ENCODE peak calls at places on chromosomes 6 and 20, in five cellular contexts. X is neural progenitor cell, S is hepatocyte, U is keratinocyte, D is GM12878. Z is an unnamed sample.

GRCh38 chr6:169955796-169956493 is 204.5 kb downstream of the ERMARD start:
- DNase-seq in X (no peak), S (no peak), U (no peak), D (no peak), Z (no peak)

GRCh38 chr6:28980797-28981390 is 24.2 kb downstream of the ZNF311 start:
- DNase-seq in X (peak), S (peak), U (no peak), D (peak), Z (peak)

GRCh38 chr6:34132486-34133185 is 13.3 kb downstream of the GRM4 start:
- DNase-seq in X (peak), S (peak), U (no peak), D (no peak), Z (no peak)

GRCh38 chr6:111205502-111205901 is 118.2 kb downstream of the SLC16A10 start:
- DNase-seq in X (no peak), S (no peak), U (no peak), D (no peak), Z (no peak)

GRCh38 chr6:149699150-149699549 is 18.8 kb downstream of the LATS1 start:
- DNase-seq in X (no peak), S (no peak), U (no peak), D (no peak), Z (no peak)

GRCh38 chr6:137240168-137240567 is 21.0 kb upstream of the IFNGR1 start:
- DNase-seq in X (no peak), S (peak), U (peak), D (no peak), Z (no peak)

GRCh38 chr6:82576284-82576683 is 212.7 kb downstream of the TPBG start:
- DNase-seq in X (no peak), S (no peak), U (no peak), D (no peak), Z (no peak)

GRCh38 chr6:109447878-109448555 is 7.5 kb downstream of the SMPD2 start:
- DNase-seq in X (no peak), S (no peak), U (no peak), D (no peak), Z (no peak)

GRCh38 chr20:58432190-58432954 is 43.3 kb downstream of the VAPB start:
- DNase-seq in X (no peak), S (no peak), U (no peak), D (no peak), Z (no peak)

GRCh38 chr6:53465732-53466131 is 79.2 kb downstream of the GCLC start:
- DNase-seq in X (no peak), S (peak), U (peak), D (no peak), Z (peak)

GRCh38 chr20:58228484-58229197 is at the start of gene ANKRD60:
- DNase-seq in X (peak), S (peak), U (no peak), D (no peak), Z (no peak)

GRCh38 chr20:32203556-32204484 is 3.7 kb downstream of the PLAGL2 start:
- DNase-seq in X (no peak), S (peak), U (no peak), D (no peak), Z (peak)

GRCh38 chr6:79510707-79511106 is 26.5 kb downstream of the LCA5 start:
- DNase-seq in X (no peak), S (no peak), U (no peak), D (no peak), Z (no peak)

GRCh38 chr20:2558581-2559301 is 22.4 kb downstream of the TMC2 start:
- DNase-seq in X (peak), S (peak), U (no peak), D (no peak), Z (no peak)

GRCh38 chr20:2563116-2563515 is 26.7 kb downstream of the TMC2 start:
- DNase-seq in X (no peak), S (no peak), U (no peak), D (no peak), Z (no peak)

GRCh38 chr20:2559641-2560040 is 23.3 kb downstream of the TMC2 start:
- DNase-seq in X (peak), S (no peak), U (no peak), D (no peak), Z (no peak)

GRCh38 chr20:2557873-2558580 is 21.7 kb downstream of the TMC2 start:
- DNase-seq in X (no peak), S (no peak), U (no peak), D (no peak), Z (no peak)
- TF ChIP-seq EZH2 in X (no peak), S (no peak), U (no peak), D (no peak), Z (no peak)

GRCh38 chr6:100466410-100467143 is 1.9 kb upstream of the SIM1 start:
- DNase-seq in X (peak), S (no peak), U (no peak), D (no peak), Z (no peak)
- TF ChIP-seq EZH2 in X (no peak), S (no peak), U (peak), D (peak), Z (no peak)

DNA sequence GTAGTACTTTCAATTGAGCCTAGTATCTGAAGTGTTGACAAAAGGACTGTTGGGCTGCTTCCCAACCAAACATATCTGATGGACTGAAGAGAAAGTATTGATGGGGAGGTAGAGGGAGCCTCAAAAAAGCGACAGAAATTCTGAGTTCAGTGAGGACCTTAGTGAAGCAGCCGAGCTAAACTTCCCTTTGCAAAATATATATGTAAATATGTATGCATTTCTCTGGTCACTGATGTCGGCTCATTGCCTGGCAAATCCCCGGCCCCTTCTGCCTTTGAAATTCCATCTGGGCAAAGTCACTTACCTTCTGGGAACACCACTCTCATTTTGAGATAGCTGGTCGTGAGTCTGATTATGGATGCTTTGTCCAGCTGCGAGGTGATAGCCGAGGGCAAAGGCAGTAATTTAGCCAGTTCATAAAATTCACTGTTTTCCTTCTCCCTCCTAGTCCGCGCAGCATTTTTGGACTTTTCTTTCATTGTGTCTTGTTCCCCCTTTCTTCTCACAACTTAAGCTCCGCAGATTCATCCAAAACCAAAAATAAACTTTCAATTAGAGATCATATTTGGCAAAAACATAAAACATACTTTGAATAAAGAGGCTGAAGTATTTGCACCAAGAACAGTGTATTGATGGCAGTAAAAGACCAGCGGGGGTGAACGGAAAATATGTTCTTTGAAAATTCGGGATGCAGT is 1.6 kb downstream of the SIM1 start:
- DNase-seq in X (no peak), S (no peak), U (no peak), D (no peak), Z (no peak)
- TF ChIP-seq EZH2 in X (peak), S (peak), U (peak), D (no peak), Z (no peak)

GRCh38 chr6:1390071-1390804 is 862 bp downstream of the FOXF2 start:
- DNase-seq in X (peak), S (no peak), U (no peak), D (no peak), Z (no peak)
- TF ChIP-seq EZH2 in X (peak), S (peak), U (peak), D (no peak), Z (no peak)

GRCh38 chr6:144064402-144064830 is 31.0 kb downstream of the SF3B5 start:
- DNase-seq in X (peak), S (peak), U (no peak), D (no peak), Z (no peak)
- TF ChIP-seq EZH2 in X (peak), S (peak), U (peak), D (no peak), Z (no peak)

DNA sequence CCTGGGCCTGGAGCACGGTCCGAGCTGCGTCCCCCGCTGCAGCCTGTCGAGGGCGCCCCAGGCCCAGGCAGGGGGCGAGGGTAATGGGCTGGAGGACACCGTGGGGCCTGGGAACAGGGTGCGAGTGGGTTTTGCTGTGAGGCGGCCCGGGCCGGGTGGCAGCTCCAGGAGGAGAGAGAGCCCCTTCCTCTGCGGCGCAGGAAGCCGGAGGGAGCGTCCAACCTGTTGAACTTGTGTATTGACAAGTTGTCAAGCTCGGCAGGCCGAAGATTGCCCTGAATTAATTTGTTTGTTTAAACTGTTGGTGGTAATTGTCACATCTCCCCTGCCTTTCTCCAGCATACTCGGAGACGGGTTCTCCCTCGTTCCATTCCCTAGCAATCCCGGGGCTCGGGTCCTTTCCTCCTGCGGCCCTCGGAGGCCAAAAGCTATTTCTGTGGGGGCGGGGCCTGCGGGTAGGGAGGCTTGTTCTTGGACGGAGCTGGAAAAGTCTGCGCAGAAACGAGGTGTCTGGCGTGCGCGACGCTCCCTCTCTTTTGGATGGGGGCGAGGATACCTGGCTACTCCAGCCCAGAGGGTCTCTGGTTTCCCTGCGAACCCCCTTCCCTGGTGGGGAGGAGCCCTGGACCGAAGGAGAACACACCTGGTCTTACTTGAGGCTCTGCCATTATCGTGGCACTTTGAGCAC is 9.9 kb downstream of the NR2E1 start:
- DNase-seq in X (peak), S (no peak), U (no peak), D (no peak), Z (peak)
- TF ChIP-seq EZH2 in X (no peak), S (no peak), U (peak), D (no peak), Z (no peak)

GRCh38 chr6:37807656-37808055 is 11.9 kb upstream of the ZFAND3 start:
- DNase-seq in X (no peak), S (no peak), U (no peak), D (no peak), Z (no peak)
- TF ChIP-seq EZH2 in X (no peak), S (no peak), U (no peak), D (no peak), Z (no peak)

GRCh38 chr6:168883410-168884049 is 370.1 kb downstream of the THBS2 start:
- DNase-seq in X (no peak), S (no peak), U (no peak), D (no peak), Z (no peak)

GRCh38 chr6:168885196-168885595 is 368.4 kb downstream of the THBS2 start:
- DNase-seq in X (no peak), S (no peak), U (no peak), D (no peak), Z (no peak)

GRCh38 chr6:168884050-168884645 is 369.5 kb downstream of the THBS2 start:
- DNase-seq in X (no peak), S (no peak), U (no peak), D (no peak), Z (no peak)

GRCh38 chr6:168885741-168886140 is 367.9 kb downstream of the THBS2 start:
- DNase-seq in X (no peak), S (no peak), U (no peak), D (no peak), Z (no peak)

DNA sequence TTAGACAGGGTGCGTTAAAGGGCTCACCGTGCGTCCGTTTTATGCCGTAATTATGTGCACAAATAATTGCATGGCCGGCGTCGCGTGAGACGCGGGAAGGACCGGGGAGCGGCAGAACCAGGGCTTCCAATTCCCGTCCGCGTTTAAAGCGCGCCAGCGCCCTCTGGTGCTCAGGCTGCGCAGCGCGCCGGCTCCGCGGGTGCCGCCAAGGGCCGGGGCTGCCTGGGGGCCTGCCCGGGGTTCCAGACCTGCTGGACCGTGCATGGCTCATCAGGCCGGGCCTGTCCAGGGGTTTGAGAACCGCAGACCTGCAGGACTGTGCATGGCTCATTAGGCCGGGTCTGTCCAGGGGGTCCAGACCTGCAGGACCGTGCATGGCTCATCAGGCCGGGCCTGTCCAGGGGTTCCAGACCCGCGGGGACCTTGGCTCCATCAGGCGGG is 369.0 kb downstream of the THBS2 start:
- DNase-seq in X (peak), S (peak), U (no peak), D (no peak), Z (peak)
- TF ChIP-seq EZH2 in X (no peak), S (no peak), U (no peak), D (no peak), Z (no peak)